ENCODE peak calls at places on chromosomes 7 and 10, in five cellular contexts. H is activated T-helper 1 cell treated with anti-CD3 and anti-CD28 coated beads, Interleukin-2, amount 50 U/mL, for 16 hours; T is glomerular endothelial cell; O is GDM1; J is left ventricle myocardium inferior. V is an unnamed sample.

GRCh38 chr7:122304996-122305421 is 459 bp upstream of the FEZF1 start:
- DNase-seq in H (no peak), T (no peak), O (no peak), J (no peak), V (no peak)

GRCh38 chr7:53095731-53096501 is 60.5 kb downstream of the POM121L12 start:
- DNase-seq in H (no peak), T (no peak), O (no peak), J (no peak), V (no peak)

GRCh38 chr7:150988230-150989226 is 2.3 kb upstream of the NOS3 start:
- DNase-seq in H (peak), T (no peak), O (peak), J (peak), V (peak)

GRCh38 chr10:28991326-28991725 is 297.5 kb upstream of the LYZL1 start:
- DNase-seq in H (no peak), T (no peak), O (no peak), J (no peak), V (no peak)

GRCh38 chr10:114335614-114336013 is 68.7 kb downstream of the AFAP1L2 start:
- DNase-seq in H (no peak), T (no peak), O (no peak), J (no peak), V (no peak)

GRCh38 chr7:154698726-154699291 is 304.1 kb downstream of the PAXIP1 start:
- DNase-seq in H (no peak), T (no peak), O (no peak), J (no peak), V (peak)

GRCh38 chr7:359776-360361 is 69.9 kb downstream of the FOXL3 start:
- DNase-seq in H (no peak), T (no peak), O (peak), J (peak), V (no peak)

GRCh38 chr10:116110736-116111135 is 162.3 kb downstream of the GFRA1 start:
- DNase-seq in H (no peak), T (no peak), O (no peak), J (no peak), V (no peak)

GRCh38 chr7:2082357-2083038 is 150.2 kb downstream of the MAD1L1 start:
- DNase-seq in H (no peak), T (no peak), O (no peak), J (no peak), V (peak)

GRCh38 chr10:91778485-91778884 is 19.7 kb upstream of the TNKS2 start:
- DNase-seq in H (no peak), T (no peak), O (no peak), J (no peak), V (no peak)

GRCh38 chr10:132559538-132559937 is 22.0 kb downstream of the INPP5A start:
- DNase-seq in H (no peak), T (no peak), O (no peak), J (no peak), V (no peak)

GRCh38 chr7:13181221-13181620 is 493.8 kb downstream of the ARL4A start:
- DNase-seq in H (no peak), T (no peak), O (no peak), J (no peak), V (peak)

GRCh38 chr10:124342136-124342820 is 76.4 kb downstream of the OAT start:
- DNase-seq in H (no peak), T (no peak), O (no peak), J (no peak), V (no peak)

GRCh38 chr7:40608321-40609075 is 473.7 kb downstream of the SUGCT start:
- DNase-seq in H (no peak), T (no peak), O (no peak), J (no peak), V (no peak)

GRCh38 chr10:72524489-72524888 is 101.4 kb downstream of the MICU1 start:
- DNase-seq in H (no peak), T (no peak), O (no peak), J (no peak), V (no peak)

GRCh38 chr7:3722396-3722846 is 421.4 kb downstream of the SDK1 start:
- DNase-seq in H (no peak), T (no peak), O (no peak), J (peak), V (peak)

GRCh38 chr7:4208586-4208985 is 473.5 kb upstream of the FOXK1 start:
- DNase-seq in H (no peak), T (no peak), O (no peak), J (no peak), V (no peak)

GRCh38 chr10:112967200-112967599 is 17.2 kb downstream of the TCF7L2 start:
- DNase-seq in H (no peak), T (no peak), O (no peak), J (no peak), V (no peak)

GRCh38 chr7:2197436-2198155 is 35.1 kb downstream of the MAD1L1 start:
- DNase-seq in H (no peak), T (no peak), O (no peak), J (no peak), V (no peak)